ENCODE peak calls at places on chromosomes 1 and 21, in five cellular contexts. One of them, this sample, is unnamed.
A peak's percentile ranks its signal among the peaks of the same experiment; 100 is the strongest.

GRCh38 chr1:33050221-33051076 is 13.8 kb upstream of the AK2 start:
- DNase-seq in RWPE1: peak; percentile 73
- DNase-seq in aorta: no peak
- DNase-seq in heart right ventricle: no peak
- DNase-seq in ascending aorta: no peak
- DNase-seq in this sample: no peak

GRCh38 chr1:1037366-1038327 is 17.7 kb downstream of the AGRN start:
- DNase-seq in RWPE1: no peak
- DNase-seq in aorta: no peak
- DNase-seq in heart right ventricle: no peak
- DNase-seq in ascending aorta: no peak
- DNase-seq in this sample: no peak

GRCh38 chr1:226405411-226405988 is 2.4 kb downstream of the PARP1 start:
- DNase-seq in RWPE1: no peak
- DNase-seq in aorta: no peak
- DNase-seq in heart right ventricle: no peak
- DNase-seq in ascending aorta: no peak
- DNase-seq in this sample: peak; percentile 38

GRCh38 chr1:171954386-171954785 is 113.1 kb downstream of the DNM3 start:
- DNase-seq in RWPE1: no peak
- DNase-seq in aorta: no peak
- DNase-seq in heart right ventricle: no peak
- DNase-seq in ascending aorta: no peak
- DNase-seq in this sample: no peak

GRCh38 chr1:173601588-173601987 is 1.3 kb downstream of the SLC9C2 start:
- DNase-seq in RWPE1: no peak
- DNase-seq in aorta: no peak
- DNase-seq in heart right ventricle: no peak
- DNase-seq in ascending aorta: no peak
- DNase-seq in this sample: no peak

GRCh38 chr1:234495231-234495990 is 16.4 kb upstream of the TARBP1 start:
- DNase-seq in RWPE1: peak; percentile 53
- DNase-seq in aorta: no peak
- DNase-seq in heart right ventricle: no peak
- DNase-seq in ascending aorta: peak; percentile 75
- DNase-seq in this sample: no peak

GRCh38 chr21:33510826-33511225 is 19.3 kb upstream of the DNAJC28 start:
- DNase-seq in RWPE1: no peak
- DNase-seq in aorta: no peak
- DNase-seq in heart right ventricle: no peak
- DNase-seq in ascending aorta: no peak
- DNase-seq in this sample: no peak

GRCh38 chr1:47325530-47325929 is 8.1 kb upstream of the CMPK1 start:
- DNase-seq in RWPE1: peak; percentile 71
- DNase-seq in aorta: no peak
- DNase-seq in heart right ventricle: no peak
- DNase-seq in ascending aorta: no peak
- DNase-seq in this sample: no peak

GRCh38 chr1:220526294-220526693 is 1.6 kb upstream of the MARK1 start:
- DNase-seq in RWPE1: no peak
- DNase-seq in aorta: no peak
- DNase-seq in heart right ventricle: no peak
- DNase-seq in ascending aorta: no peak
- DNase-seq in this sample: no peak

GRCh38 chr1:91948501-91949355 is 473 bp upstream of the BRDT start:
- DNase-seq in RWPE1: no peak
- DNase-seq in aorta: no peak
- DNase-seq in heart right ventricle: no peak
- DNase-seq in ascending aorta: no peak
- DNase-seq in this sample: no peak

GRCh38 chr1:30452925-30453324 is 270.5 kb downstream of the MATN1 start:
- DNase-seq in RWPE1: no peak
- DNase-seq in aorta: no peak
- DNase-seq in heart right ventricle: no peak
- DNase-seq in ascending aorta: no peak
- DNase-seq in this sample: peak; percentile 11

GRCh38 chr1:226751687-226752086 is 12.6 kb upstream of the ITPKB start:
- DNase-seq in RWPE1: no peak
- DNase-seq in aorta: no peak
- DNase-seq in heart right ventricle: no peak
- DNase-seq in ascending aorta: no peak
- DNase-seq in this sample: no peak

GRCh38 chr1:206833741-206834140 is 31.7 kb upstream of the IL20 start:
- DNase-seq in RWPE1: no peak
- DNase-seq in aorta: no peak
- DNase-seq in heart right ventricle: no peak
- DNase-seq in ascending aorta: no peak
- DNase-seq in this sample: no peak

GRCh38 chr1:157279157-157280140 is 141.3 kb upstream of the ETV3 start:
- DNase-seq in RWPE1: no peak
- DNase-seq in aorta: no peak
- DNase-seq in heart right ventricle: no peak
- DNase-seq in ascending aorta: no peak
- DNase-seq in this sample: no peak

GRCh38 chr21:24514081-24514733 is 1093.1 kb downstream of the MRPL39 start:
- DNase-seq in RWPE1: no peak
- DNase-seq in aorta: no peak
- DNase-seq in heart right ventricle: no peak
- DNase-seq in ascending aorta: no peak
- DNase-seq in this sample: no peak

GRCh38 chr1:205766038-205766437 is 9.2 kb downstream of the RAB29 start:
- DNase-seq in RWPE1: peak; percentile 70
- DNase-seq in aorta: no peak
- DNase-seq in heart right ventricle: no peak
- DNase-seq in ascending aorta: no peak
- DNase-seq in this sample: no peak

GRCh38 chr1:110605901-110606783 is at the start of gene KCNA2:
- DNase-seq in RWPE1: no peak
- DNase-seq in aorta: no peak
- DNase-seq in heart right ventricle: peak; percentile 55
- DNase-seq in ascending aorta: peak; percentile 61
- DNase-seq in this sample: no peak

GRCh38 chr1:30818568-30819243 is 61.1 kb upstream of the LAPTM5 start:
- DNase-seq in RWPE1: no peak
- DNase-seq in aorta: no peak
- DNase-seq in heart right ventricle: no peak
- DNase-seq in ascending aorta: no peak
- DNase-seq in this sample: no peak

GRCh38 chr1:204295666-204296065 is 64.1 kb downstream of the PLEKHA6 start:
- DNase-seq in RWPE1: no peak
- DNase-seq in aorta: no peak
- DNase-seq in heart right ventricle: no peak
- DNase-seq in ascending aorta: no peak
- DNase-seq in this sample: no peak

GRCh38 chr1:184634296-184634695 is 120.4 kb downstream of the EDEM3 start:
- DNase-seq in RWPE1: no peak
- DNase-seq in aorta: no peak
- DNase-seq in heart right ventricle: no peak
- DNase-seq in ascending aorta: no peak
- DNase-seq in this sample: no peak

GRCh38 chr1:31891280-31891679 is 46.9 kb downstream of the PTP4A2 start:
- DNase-seq in RWPE1: no peak
- DNase-seq in aorta: no peak
- DNase-seq in heart right ventricle: no peak
- DNase-seq in ascending aorta: no peak
- DNase-seq in this sample: no peak

GRCh38 chr1:94721240-94721639 is 98.9 kb upstream of the SLC44A3 start:
- DNase-seq in RWPE1: no peak
- DNase-seq in aorta: peak; percentile 61
- DNase-seq in heart right ventricle: no peak
- DNase-seq in ascending aorta: no peak
- DNase-seq in this sample: no peak

GRCh38 chr1:31101147-31101502 is 35.6 kb upstream of the PUM1 start:
- DNase-seq in RWPE1: peak; percentile 20
- DNase-seq in aorta: no peak
- DNase-seq in heart right ventricle: peak; percentile 7
- DNase-seq in ascending aorta: no peak
- DNase-seq in this sample: no peak

GRCh38 chr1:182083851-182084486 is 22.5 kb upstream of the ZNF648 start:
- DNase-seq in RWPE1: no peak
- DNase-seq in aorta: no peak
- DNase-seq in heart right ventricle: no peak
- DNase-seq in ascending aorta: no peak
- DNase-seq in this sample: no peak

GRCh38 chr1:235324296-235324695 is 3.7 kb downstream of the ARID4B start:
- DNase-seq in RWPE1: no peak
- DNase-seq in aorta: no peak
- DNase-seq in heart right ventricle: no peak
- DNase-seq in ascending aorta: no peak
- DNase-seq in this sample: no peak

GRCh38 chr21:42737969-42738590 is 84.7 kb downstream of the PDE9A start:
- DNase-seq in RWPE1: no peak
- DNase-seq in aorta: no peak
- DNase-seq in heart right ventricle: peak; percentile 67
- DNase-seq in ascending aorta: peak; percentile 69
- DNase-seq in this sample: no peak
- H3K27ac ChIP-seq in RWPE1: no peak overlapping the region
- H3K27ac ChIP-seq in aorta: no peak overlapping the region
- H3K27ac ChIP-seq in heart right ventricle: peak overlapping the region; percentile 79
- H3K27ac ChIP-seq in ascending aorta: peak overlapping the region; percentile 53
- H3K27ac ChIP-seq in this sample: peak overlapping the region; percentile 63

GRCh38 chr1:221949996-221950395 is 208.1 kb upstream of the DUSP10 start:
- DNase-seq in RWPE1: no peak
- DNase-seq in aorta: no peak
- DNase-seq in heart right ventricle: no peak
- DNase-seq in ascending aorta: no peak
- DNase-seq in this sample: no peak
- H3K27ac ChIP-seq in RWPE1: no peak overlapping the region
- H3K27ac ChIP-seq in aorta: no peak overlapping the region
- H3K27ac ChIP-seq in heart right ventricle: no peak overlapping the region
- H3K27ac ChIP-seq in ascending aorta: no peak overlapping the region
- H3K27ac ChIP-seq in this sample: no peak overlapping the region

GRCh38 chr1:78340006-78340405 is 150.8 kb upstream of the PTGFR start:
- DNase-seq in RWPE1: peak; percentile 71
- DNase-seq in aorta: no peak
- DNase-seq in heart right ventricle: no peak
- DNase-seq in ascending aorta: no peak
- DNase-seq in this sample: no peak
- H3K27ac ChIP-seq in RWPE1: peak overlapping the region; percentile 77
- H3K27ac ChIP-seq in aorta: no peak overlapping the region
- H3K27ac ChIP-seq in heart right ventricle: no peak overlapping the region
- H3K27ac ChIP-seq in ascending aorta: no peak overlapping the region
- H3K27ac ChIP-seq in this sample: no peak overlapping the region

GRCh38 chr1:87093286-87093685 is 178.9 kb downstream of the HS2ST1 start:
- DNase-seq in RWPE1: peak; percentile 64
- DNase-seq in aorta: no peak
- DNase-seq in heart right ventricle: no peak
- DNase-seq in ascending aorta: no peak
- DNase-seq in this sample: no peak

GRCh38 chr1:87089070-87089736 is 174.8 kb downstream of the HS2ST1 start:
- DNase-seq in RWPE1: no peak
- DNase-seq in aorta: no peak
- DNase-seq in heart right ventricle: no peak
- DNase-seq in ascending aorta: no peak
- DNase-seq in this sample: no peak

GRCh38 chr1:87091425-87091824 is 177.0 kb downstream of the HS2ST1 start:
- DNase-seq in RWPE1: no peak
- DNase-seq in aorta: no peak
- DNase-seq in heart right ventricle: no peak
- DNase-seq in ascending aorta: no peak
- DNase-seq in this sample: no peak

GRCh38 chr1:87092852-87093251 is 178.4 kb downstream of the HS2ST1 start:
- DNase-seq in RWPE1: no peak
- DNase-seq in aorta: no peak
- DNase-seq in heart right ventricle: no peak
- DNase-seq in ascending aorta: no peak
- DNase-seq in this sample: no peak

DNA sequence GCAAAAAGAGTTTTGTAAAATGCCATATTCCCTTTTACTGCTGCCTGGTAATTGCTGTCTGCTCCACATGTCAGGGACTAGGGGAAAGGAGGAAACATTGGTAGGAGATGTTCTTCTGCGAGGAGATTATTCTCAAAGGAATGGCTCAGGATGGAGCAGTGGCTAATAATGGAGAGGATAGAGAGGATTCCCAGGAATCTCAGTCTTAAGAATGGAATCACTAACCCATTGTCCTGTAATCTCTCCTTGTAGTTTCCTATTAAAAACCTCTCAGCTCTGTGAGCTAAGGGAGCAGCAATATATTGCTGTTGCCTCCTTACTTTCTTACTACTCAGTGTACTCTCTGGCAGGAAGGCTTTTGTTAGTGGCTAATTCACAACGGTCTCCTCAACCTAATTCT is 175.4 kb downstream of the HS2ST1 start:
- DNase-seq in RWPE1: no peak
- DNase-seq in aorta: no peak
- DNase-seq in heart right ventricle: no peak
- DNase-seq in ascending aorta: no peak
- DNase-seq in this sample: no peak
- H3K27ac ChIP-seq in RWPE1: no peak overlapping the region
- H3K27ac ChIP-seq in aorta: no peak overlapping the region
- H3K27ac ChIP-seq in heart right ventricle: no peak overlapping the region
- H3K27ac ChIP-seq in ascending aorta: no peak overlapping the region
- H3K27ac ChIP-seq in this sample: no peak overlapping the region

GRCh38 chr1:165893507-165893906 is 66.1 kb downstream of the UCK2 start:
- DNase-seq in RWPE1: no peak
- DNase-seq in aorta: no peak
- DNase-seq in heart right ventricle: no peak
- DNase-seq in ascending aorta: no peak
- DNase-seq in this sample: no peak
- H3K27ac ChIP-seq in RWPE1: no peak overlapping the region
- H3K27ac ChIP-seq in aorta: no peak overlapping the region
- H3K27ac ChIP-seq in heart right ventricle: no peak overlapping the region
- H3K27ac ChIP-seq in ascending aorta: no peak overlapping the region
- H3K27ac ChIP-seq in this sample: no peak overlapping the region